ENCODE peak calls at places on chromosomes 13 and 19, in ten cellular contexts. J is IMR-90; B is CD8-positive, alpha-beta T cell; V is AG04450; Y is choroid plexus epithelial cell; D is AG09319; K is DND-41; S is cardiac muscle cell; I is astrocyte of the spinal cord; H is nephron progenitor cell. P is an unnamed sample.

GRCh38 chr19:19300613-19301012 is 19.7 kb downstream of the SUGP1 start:
- DNase-seq in J (no peak), B (no peak), V (no peak), Y (no peak), D (no peak), K (no peak), S (no peak), I (no peak), H (no peak), P (no peak)

GRCh38 chr13:30340367-30341184 is 33.2 kb upstream of the KATNAL1 start:
- DNase-seq in J (peak), B (no peak), V (peak), Y (peak), D (peak), K (no peak), S (peak), I (peak), H (no peak), P (no peak)

GRCh38 chr13:44719857-44720671 is 143.9 kb upstream of the TSC22D1 start:
- DNase-seq in J (peak), B (no peak), V (peak), Y (peak), D (peak), K (no peak), S (no peak), I (peak), H (no peak), P (no peak)

GRCh38 chr19:29812080-29812880 is 489 bp downstream of the CCNE1 start:
- DNase-seq in J (no peak), B (no peak), V (no peak), Y (no peak), D (no peak), K (no peak), S (peak), I (no peak), H (peak), P (peak)

GRCh38 chr13:40756042-40756441 is 14.9 kb downstream of the MRPS31 start:
- DNase-seq in J (no peak), B (no peak), V (no peak), Y (no peak), D (no peak), K (no peak), S (no peak), I (no peak), H (no peak), P (no peak)

GRCh38 chr13:40101708-40102359 is 446.4 kb downstream of the COG6 start:
- DNase-seq in J (no peak), B (no peak), V (no peak), Y (no peak), D (no peak), K (no peak), S (no peak), I (no peak), H (no peak), P (peak)

GRCh38 chr19:52716578-52716977 is 18.3 kb downstream of the ZNF611 start:
- DNase-seq in J (no peak), B (no peak), V (no peak), Y (no peak), D (no peak), K (no peak), S (no peak), I (no peak), H (no peak), P (no peak)

GRCh38 chr19:7534531-7534980 is 961 bp upstream of the PNPLA6 start:
- DNase-seq in J (peak), B (no peak), V (peak), Y (peak), D (peak), K (peak), S (peak), I (peak), H (peak), P (peak)

GRCh38 chr13:59677966-59678814 is 485.5 kb downstream of the DIAPH3 start:
- DNase-seq in J (peak), B (no peak), V (peak), Y (peak), D (peak), K (no peak), S (peak), I (peak), H (no peak), P (peak)

GRCh38 chr19:7340959-7341837 is 7.5 kb upstream of the ARHGEF18 start:
- DNase-seq in J (peak), B (peak), V (peak), Y (peak), D (peak), K (peak), S (peak), I (peak), H (peak), P (peak)

GRCh38 chr19:51394045-51394836 is 3.9 kb upstream of the C19orf84 start:
- DNase-seq in J (peak), B (peak), V (peak), Y (peak), D (peak), K (peak), S (peak), I (peak), H (peak), P (peak)
- TF ChIP-seq CTCF in J (no peak), B (no peak), V (no peak), Y (peak), D (no peak), K (peak), S (peak), I (no peak), H (no peak), P (no peak)

DNA sequence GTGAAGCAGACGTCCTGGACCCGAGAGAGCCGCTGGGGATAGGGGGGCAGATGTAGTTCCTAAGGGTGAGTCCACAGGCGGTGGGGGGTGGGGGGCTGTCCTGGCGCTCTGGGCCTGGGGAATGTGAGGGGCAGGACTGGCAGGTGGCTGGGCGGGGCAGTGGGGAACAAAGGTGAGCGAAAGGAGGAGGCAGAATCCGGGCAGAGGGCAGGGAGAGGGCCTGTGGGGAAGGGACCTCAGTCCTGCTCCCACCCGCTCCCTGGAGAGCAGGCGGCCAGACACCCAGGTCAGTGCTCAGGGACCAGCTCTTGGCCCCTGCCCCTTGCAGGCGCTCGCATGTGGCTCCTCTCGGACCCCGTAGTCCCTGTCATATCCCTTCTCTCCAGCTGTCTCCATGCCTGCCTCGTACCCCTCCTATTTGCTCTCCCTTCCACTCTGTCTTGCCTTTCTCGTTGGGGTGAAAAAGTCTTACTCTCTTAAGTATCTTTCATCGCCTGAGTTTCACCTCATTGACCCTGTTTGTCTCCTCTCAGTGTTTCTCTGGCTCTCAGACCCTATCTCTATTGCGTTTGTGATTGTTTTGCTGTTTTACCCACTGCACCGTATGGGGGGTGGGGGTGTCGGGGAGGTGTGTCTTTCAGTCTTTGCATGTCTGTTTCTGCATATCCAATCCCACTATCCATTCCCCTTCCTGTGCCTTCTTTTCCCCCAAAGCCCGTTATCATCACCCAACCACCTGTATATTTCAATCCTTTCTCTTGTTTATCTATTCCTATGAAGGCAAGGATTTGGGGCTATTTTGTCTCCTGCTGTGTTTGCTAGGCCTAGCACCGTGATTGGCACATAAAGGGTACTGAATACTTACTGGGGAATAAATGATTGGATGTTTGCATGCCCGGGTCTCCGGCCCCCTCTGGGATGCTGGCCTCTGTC is 5.8 kb downstream of the SPHK2 start:
- DNase-seq in J (no peak), B (no peak), V (no peak), Y (no peak), D (no peak), K (peak), S (peak), I (no peak), H (no peak), P (no peak)
- TF ChIP-seq CTCF in J (no peak), B (no peak), V (no peak), Y (no peak), D (no peak), K (no peak), S (no peak), I (no peak), H (no peak), P (no peak)

GRCh38 chr19:56120371-56121179 is 520 bp downstream of the ZNF787 start:
- DNase-seq in J (peak), B (peak), V (no peak), Y (peak), D (no peak), K (peak), S (peak), I (peak), H (peak), P (peak)
- TF ChIP-seq CTCF in J (peak), B (no peak), V (no peak), Y (peak), D (no peak), K (no peak), S (peak), I (peak), H (no peak), P (no peak)

GRCh38 chr19:10335149-10336053 is 2.1 kb upstream of the RAVER1 start:
- DNase-seq in J (no peak), B (no peak), V (no peak), Y (no peak), D (no peak), K (no peak), S (peak), I (no peak), H (peak), P (no peak)
- TF ChIP-seq CTCF in J (no peak), B (no peak), V (no peak), Y (no peak), D (no peak), K (no peak), S (no peak), I (no peak), H (no peak), P (no peak)

DNA sequence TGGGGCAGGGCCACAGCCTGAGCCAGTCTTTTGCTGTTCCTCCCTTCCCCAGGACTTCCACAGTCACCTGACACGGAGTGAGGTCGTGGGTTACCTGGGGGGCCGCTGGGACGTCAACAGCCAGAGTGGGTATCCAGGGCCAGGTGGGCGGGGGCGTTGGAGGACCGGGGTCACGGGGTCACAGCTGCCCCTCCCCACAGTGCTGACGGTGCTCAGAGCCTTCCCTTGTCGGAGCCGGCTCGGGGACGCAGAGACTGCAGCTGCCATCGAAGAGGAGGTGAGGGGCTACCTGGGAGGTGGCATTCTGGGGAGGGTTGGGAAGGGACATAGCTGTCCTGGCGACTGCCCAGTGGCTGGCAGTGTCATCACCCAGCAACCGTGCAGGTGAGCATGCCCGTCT is 11.5 kb downstream of the MPND start:
- DNase-seq in J (no peak), B (no peak), V (no peak), Y (no peak), D (no peak), K (no peak), S (no peak), I (no peak), H (no peak), P (no peak)
- TF ChIP-seq CTCF in J (no peak), B (no peak), V (no peak), Y (no peak), D (no peak), K (no peak), S (no peak), I (no peak), H (no peak), P (no peak)